ENCODE peak calls at places on chromosomes 1 and 21, in eight cellular contexts. V, O, P, X, A, H, Q and Z are unnamed samples.
A peak's percentile ranks its signal among the peaks of the same experiment; 100 is the strongest.

GRCh38 chr1:112271270-112271669 is 124.7 kb upstream of the CTTNBP2NL start:
- DNase-seq in V (no peak), O (no peak), P (no peak), X (no peak), A (no peak), H (no peak), Q (no peak), Z (no peak)

GRCh38 chr1:113904292-113904673 is 316 bp downstream of the AP4B1 start:
- DNase-seq in V (no peak), O (no peak), P (no peak), X (no peak), A (no peak), H (no peak), Q (no peak), Z (no peak)

GRCh38 chr1:225871374-225872074 is 10.7 kb downstream of the TMEM63A start:
- DNase-seq in V (no peak), O (peak; percentile 32), P (no peak), X (peak; percentile 30), A (no peak), H (no peak), Q (peak; percentile 35), Z (no peak)

GRCh38 chr1:119635801-119636390 is 12.2 kb downstream of the ZNF697 start:
- DNase-seq in V (peak; percentile 81), O (no peak), P (no peak), X (peak; percentile 90), A (no peak), H (no peak), Q (peak; percentile 75), Z (no peak)

GRCh38 chr21:42404534-42404933 is 832 bp downstream of the UBASH3A start:
- DNase-seq in V (no peak), O (peak; percentile 61), P (no peak), X (no peak), A (no peak), H (no peak), Q (no peak), Z (no peak)

GRCh38 chr1:21344098-21344749 is 54.0 kb upstream of the ECE1 start:
- DNase-seq in V (no peak), O (peak; percentile 77), P (no peak), X (no peak), A (no peak), H (no peak), Q (no peak), Z (no peak)

GRCh38 chr21:37383784-37384311 is 17.3 kb downstream of the DYRK1A start:
- DNase-seq in V (no peak), O (no peak), P (no peak), X (no peak), A (no peak), H (no peak), Q (no peak), Z (no peak)

GRCh38 chr1:184513966-184514365 is 127.1 kb downstream of the C1orf21 start:
- DNase-seq in V (peak; percentile 63), O (no peak), P (no peak), X (peak; percentile 63), A (no peak), H (no peak), Q (peak; percentile 63), Z (no peak)

GRCh38 chr1:101756411-101756810 is 240.3 kb downstream of the OLFM3 start:
- DNase-seq in V (no peak), O (no peak), P (no peak), X (no peak), A (no peak), H (no peak), Q (no peak), Z (no peak)

GRCh38 chr1:208178091-208178529 is 66.1 kb downstream of the PLXNA2 start:
- DNase-seq in V (no peak), O (no peak), P (no peak), X (no peak), A (no peak), H (no peak), Q (no peak), Z (no peak)

GRCh38 chr1:107047602-107048001 is 8.9 kb upstream of the PRMT6 start:
- DNase-seq in V (peak; percentile 1), O (no peak), P (no peak), X (no peak), A (no peak), H (no peak), Q (no peak), Z (no peak)

GRCh38 chr1:2130156-2130555 is 64.4 kb downstream of the FAAP20 start:
- DNase-seq in V (no peak), O (peak; percentile 71), P (no peak), X (no peak), A (no peak), H (no peak), Q (no peak), Z (no peak)

GRCh38 chr1:87437663-87438295 is 109.1 kb downstream of the LMO4 start:
- DNase-seq in V (no peak), O (no peak), P (no peak), X (no peak), A (no peak), H (no peak), Q (no peak), Z (no peak)

GRCh38 chr1:90434460-90434859 is 282.6 kb downstream of the BARHL2 start:
- DNase-seq in V (peak; percentile 3), O (no peak), P (no peak), X (peak; percentile 5), A (no peak), H (no peak), Q (no peak), Z (peak; percentile 70)

GRCh38 chr1:54006508-54006907 is 11.5 kb downstream of the LDLRAD1 start:
- DNase-seq in V (no peak), O (no peak), P (no peak), X (no peak), A (no peak), H (no peak), Q (no peak), Z (no peak)

GRCh38 chr21:33300701-33301631 is 23.8 kb upstream of the IFNAR1 start:
- DNase-seq in V (peak; percentile 50), O (peak; percentile 85), P (no peak), X (peak; percentile 19), A (no peak), H (no peak), Q (no peak), Z (no peak)

GRCh38 chr1:223258751-223259177 is 105.2 kb downstream of the SUSD4 start:
- DNase-seq in V (peak; percentile 66), O (no peak), P (no peak), X (peak; percentile 54), A (no peak), H (peak; percentile 13), Q (peak; percentile 60), Z (no peak)